ENCODE peak calls at places on chromosome 4, in nine cellular contexts. A is endothelial cell of umbilical vein, T is IMR-90, Y is A549, S is breast epithelium, G is right lobe of liver, B is body of pancreas, Q is prostate gland, H is adrenal gland. D is an unnamed sample.

GRCh38 chr4:122855491-122855890 is 28.9 kb downstream of the FGF2 start:
- DNase-seq in Y (no peak), A (peak), S (no peak), H (no peak), G (no peak), T (no peak), Q (no peak), B (no peak), D (no peak)

GRCh38 chr4:3397128-3397527 is 44.6 kb upstream of the HGFAC start:
- DNase-seq in Q (no peak), G (no peak), T (no peak), B (no peak), H (peak), S (no peak), A (no peak), Y (no peak), D (no peak)

GRCh38 chr4:146916479-146917076 is 29.1 kb downstream of the TTC29 start:
- DNase-seq in Q (no peak), G (no peak), S (no peak), T (peak), B (no peak), H (peak), A (peak), Y (peak), D (no peak)

GRCh38 chr4:71029504-71029903 is 36.1 kb downstream of the DCK start:
- DNase-seq in A (no peak), H (no peak), S (no peak), Q (no peak), Y (no peak), G (no peak), T (no peak), B (no peak), D (no peak)

GRCh38 chr4:6207602-6208001 is 7.3 kb upstream of the JAKMIP1 start:
- DNase-seq in Q (peak), A (no peak), Y (no peak), B (no peak), T (no peak), H (no peak), S (no peak), G (no peak), D (no peak)

GRCh38 chr4:48269861-48270515 is 350 bp upstream of the TEC start:
- DNase-seq in Q (peak), A (peak), S (peak), G (peak), Y (peak), H (peak), B (peak), T (peak), D (peak)

GRCh38 chr4:120874792-120875774 is 47.4 kb downstream of the PRDM5 start:
- DNase-seq in T (no peak), Y (no peak), Q (no peak), H (no peak), B (no peak), S (no peak), A (no peak), G (no peak), D (peak)

GRCh38 chr4:2415213-2415612 is 3.2 kb downstream of the ZFYVE28 start:
- DNase-seq in S (no peak), B (no peak), T (no peak), H (no peak), A (no peak), G (no peak), Q (no peak), Y (no peak), D (no peak)

GRCh38 chr4:168502886-168503285 is 6.0 kb downstream of the PALLD start:
- DNase-seq in H (no peak), T (peak), Y (no peak), G (no peak), Q (no peak), S (no peak), A (no peak), B (no peak), D (no peak)

GRCh38 chr4:173367285-173367684 is 3.5 kb upstream of the SAP30 start:
- DNase-seq in S (no peak), H (no peak), B (no peak), Y (no peak), T (peak), A (peak), G (no peak), Q (no peak), D (no peak)

DNA sequence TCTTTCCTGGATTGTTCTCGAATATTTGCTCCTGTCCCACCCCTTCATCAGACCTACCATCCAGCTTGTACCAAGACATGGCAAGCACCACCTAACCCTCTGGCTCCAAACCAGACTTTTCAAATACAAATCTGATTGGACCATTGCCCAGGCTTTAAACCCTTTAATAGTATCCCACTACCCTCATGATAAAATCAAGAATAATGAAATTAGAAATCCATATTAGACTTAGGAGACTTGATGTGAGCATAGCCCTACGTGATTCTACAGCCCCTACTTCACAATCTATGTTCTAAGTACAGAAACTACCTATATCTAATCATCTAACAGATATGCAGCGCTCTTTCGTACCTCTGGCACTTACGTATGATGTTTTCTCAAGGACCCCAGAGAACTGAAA is 375.2 kb upstream of the CPEB2 start:
- DNase-seq in T (no peak), G (no peak), S (no peak), H (no peak), Q (no peak), B (no peak), A (no peak), Y (no peak), D (no peak)
- TF ChIP-seq POLR2A in T (no peak), G (no peak), S (no peak), H (no peak), Q (no peak), B (no peak), A (no peak), Y (no peak), D (no peak)

DNA sequence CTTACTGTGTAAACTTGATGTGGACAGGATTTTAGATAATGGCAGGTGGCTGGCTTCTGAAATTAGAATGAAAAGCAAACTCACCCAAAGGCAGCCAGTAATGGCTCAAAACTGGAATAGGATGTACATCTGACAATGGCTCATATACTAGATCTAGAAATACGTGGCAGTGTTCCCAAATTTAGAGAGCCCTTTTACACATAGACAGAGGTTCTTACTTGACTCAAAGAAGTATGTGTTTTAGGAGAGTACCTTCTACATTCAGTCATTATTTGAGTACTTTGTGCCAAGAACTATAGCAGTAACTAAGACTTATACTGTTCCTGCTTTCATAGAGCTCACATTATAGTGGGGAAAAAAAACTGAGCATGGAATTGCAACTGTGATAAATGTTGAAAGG is 48.0 kb downstream of the UBE2K start:
- DNase-seq in Y (no peak), A (no peak), S (no peak), H (no peak), T (no peak), G (no peak), B (no peak), Q (no peak), D (no peak)
- H3K27ac ChIP-seq in Y (no peak), A (no peak), S (no peak), H (no peak), T (no peak), G (no peak), B (no peak), Q (no peak), D (no peak)

DNA sequence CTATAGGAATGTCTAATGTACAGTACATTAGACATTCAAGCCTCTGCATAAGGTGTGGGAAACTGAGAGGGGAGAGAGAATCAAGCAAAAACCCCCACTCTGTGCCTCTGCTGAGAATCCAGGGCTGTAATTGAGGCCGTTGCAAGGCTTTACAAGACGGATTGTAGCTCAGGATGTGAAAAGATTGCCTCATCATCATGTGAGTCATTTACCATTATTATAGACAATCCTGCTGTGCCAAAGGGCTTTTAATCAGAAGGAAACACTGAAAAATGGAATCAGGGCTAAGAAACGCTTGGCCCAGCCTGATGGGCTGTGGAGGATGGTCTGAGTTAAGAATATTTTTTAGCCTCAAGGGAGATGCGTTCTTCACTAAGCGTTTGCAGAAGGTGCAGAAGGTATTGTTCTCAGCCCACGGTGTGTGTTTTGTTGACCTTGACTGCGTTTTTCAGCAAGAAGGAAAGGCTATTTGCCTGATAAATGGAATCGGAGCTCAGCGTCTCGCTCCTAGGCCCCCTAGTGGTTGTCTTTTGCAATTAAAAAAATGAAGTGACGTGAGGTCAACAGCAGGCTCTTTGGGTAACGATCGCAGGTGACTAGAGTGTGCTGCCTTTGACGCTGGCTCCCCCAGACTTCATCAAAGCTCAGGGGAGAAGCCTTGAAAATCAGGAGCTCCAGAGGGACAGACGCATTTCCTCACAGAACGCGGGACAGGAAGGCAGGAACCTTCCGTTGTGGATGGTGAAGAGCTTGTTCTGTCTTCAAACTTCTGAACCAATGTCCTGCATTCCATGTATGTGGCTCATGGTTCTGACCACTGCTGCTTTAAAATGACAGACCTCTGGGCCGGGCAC is 18.1 kb upstream of the CHRNA9 start:
- DNase-seq in Y (peak), H (peak), Q (peak), A (peak), S (peak), T (peak), G (no peak), B (peak), D (no peak)
- TF ChIP-seq POLR2A in Y (no peak), H (peak), Q (no peak), A (no peak), S (no peak), T (peak), G (no peak), B (no peak), D (no peak)

DNA sequence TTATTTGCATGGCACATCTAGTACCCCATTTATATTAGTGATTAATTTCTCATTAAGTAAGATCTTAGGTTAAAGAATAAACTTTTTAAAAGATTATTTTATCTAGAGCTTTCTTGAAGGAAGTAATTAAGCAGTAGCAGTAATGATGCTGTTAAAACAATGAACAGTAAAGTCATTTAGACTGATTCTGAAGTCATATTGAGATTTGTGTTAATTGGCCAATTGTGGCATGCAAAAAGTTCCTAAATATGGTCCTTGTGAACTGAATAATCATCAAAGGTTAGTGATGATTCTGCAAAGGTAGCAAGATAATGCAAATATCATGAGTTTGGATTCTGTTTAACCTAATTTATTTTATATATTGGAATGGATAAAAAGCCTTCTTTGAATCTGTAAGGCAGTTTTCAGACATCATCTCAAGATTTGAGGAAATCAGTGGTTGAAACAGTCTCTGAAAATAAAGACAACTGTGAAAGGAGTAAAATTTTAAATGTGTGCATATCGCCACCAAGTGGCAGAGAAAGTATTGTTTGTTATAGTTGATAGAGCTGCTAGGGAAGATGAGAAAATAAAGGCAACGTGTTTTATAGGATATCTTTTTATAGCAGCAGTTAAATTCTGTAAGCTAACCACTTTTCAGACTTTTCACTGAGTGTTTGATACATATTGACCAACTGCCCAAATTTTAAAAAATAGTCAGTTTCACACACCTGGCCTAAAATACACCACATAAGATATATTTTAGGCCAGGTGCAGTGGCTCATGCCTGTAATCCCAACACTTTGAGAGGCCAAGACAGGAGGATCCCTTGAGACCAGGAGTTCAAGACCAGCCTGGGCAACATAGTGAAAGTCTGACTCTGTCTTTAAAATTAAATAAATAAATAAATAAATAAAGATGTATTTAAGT is 79.6 kb downstream of the CCKAR start:
- DNase-seq in Y (peak), Q (peak), A (peak), T (peak), H (peak), G (no peak), B (peak), S (no peak), D (no peak)
- H3K27ac ChIP-seq in Y (no peak), Q (no peak), A (no peak), T (no peak), H (no peak), G (no peak), B (no peak), S (no peak), D (no peak)

DNA sequence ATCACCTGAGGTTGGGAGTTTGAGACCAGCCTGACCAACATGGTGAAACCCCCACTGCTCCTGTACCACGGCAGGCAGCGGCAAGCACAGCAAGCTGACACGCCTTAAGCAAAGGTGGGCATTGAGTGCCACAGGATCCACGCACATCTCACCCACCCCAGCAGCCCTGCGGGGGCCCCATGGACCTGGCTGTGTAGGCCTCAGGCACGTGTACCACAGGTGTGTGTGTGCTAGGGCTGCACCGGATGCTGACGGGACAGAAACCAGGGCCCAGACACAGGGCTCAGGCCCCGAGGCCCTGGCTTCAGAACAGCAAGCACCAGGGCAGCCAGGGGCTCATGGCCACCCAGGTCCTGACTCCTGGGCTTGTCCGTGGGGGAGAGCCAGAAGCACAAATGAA is 46.8 kb downstream of the GAK start:
- DNase-seq in T (no peak), Q (no peak), B (no peak), G (no peak), A (no peak), H (no peak), Y (no peak), S (no peak), D (no peak)
- TF ChIP-seq POLR2A in T (no peak), Q (no peak), B (no peak), G (no peak), A (no peak), H (no peak), Y (no peak), S (no peak), D (no peak)

DNA sequence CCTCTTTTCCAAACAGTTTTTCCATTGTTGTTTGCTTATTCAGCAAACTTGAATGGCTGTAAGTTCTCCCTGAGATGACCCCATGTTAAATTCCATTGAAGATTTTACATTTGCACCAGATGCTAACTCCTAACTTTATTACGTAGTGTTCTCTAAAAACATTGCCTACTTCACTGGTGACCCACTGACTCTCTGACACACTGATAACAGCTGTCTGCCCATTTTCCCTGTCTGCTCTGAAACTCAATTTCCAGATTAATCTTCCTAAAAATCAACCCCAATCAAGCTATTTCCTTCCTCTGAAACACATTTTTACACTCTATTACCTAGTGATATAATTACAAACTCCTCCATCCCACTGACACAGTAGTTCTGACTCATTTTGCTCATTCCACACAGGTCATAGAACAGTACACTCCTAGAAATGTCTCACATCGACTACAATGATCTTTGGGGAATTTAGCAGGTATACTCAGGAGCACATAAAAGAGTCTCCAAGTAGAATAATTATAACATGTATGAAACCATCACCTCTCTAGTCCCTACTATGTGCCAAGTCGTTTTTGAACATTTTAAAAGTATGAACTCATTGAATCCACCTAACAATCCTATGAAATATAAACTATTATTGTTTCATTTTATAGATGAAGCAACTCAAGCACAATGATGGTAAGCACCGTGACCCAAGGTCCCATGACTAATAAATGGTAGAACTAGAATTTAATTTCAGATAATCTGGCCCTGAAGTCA is 210.9 kb downstream of the SLIT2 start:
- DNase-seq in G (no peak), Q (no peak), T (peak), A (peak), H (no peak), B (no peak), S (no peak), Y (no peak), D (no peak)
- H3K27ac ChIP-seq in G (no peak), Q (no peak), T (no peak), A (no peak), H (no peak), B (no peak), S (no peak), Y (no peak), D (no peak)

GRCh38 chr4:75940692-75941253 is at the start of gene NAAA:
- DNase-seq in S (peak), H (peak), G (peak), B (peak), T (peak), A (peak), Q (peak), Y (peak), D (peak)
- TF ChIP-seq POLR2A in S (no peak), H (peak), G (peak), B (peak), T (no peak), A (no peak), Q (peak), Y (peak), D (peak)

GRCh38 chr4:74206088-74206826 is 48.3 kb downstream of the MTHFD2L start:
- DNase-seq in Y (no peak), T (peak), H (no peak), B (no peak), G (no peak), A (no peak), S (no peak), Q (no peak), D (no peak)

GRCh38 chr4:74205559-74205958 is 47.6 kb downstream of the MTHFD2L start:
- DNase-seq in Q (no peak), Y (no peak), B (no peak), T (no peak), A (no peak), S (no peak), G (no peak), H (no peak), D (no peak)

GRCh38 chr4:74202062-74202586 is 44.2 kb downstream of the MTHFD2L start:
- DNase-seq in Y (peak), B (no peak), G (no peak), A (no peak), Q (no peak), S (no peak), H (no peak), T (peak), D (no peak)

GRCh38 chr4:74203467-74203866 is 45.5 kb downstream of the MTHFD2L start:
- DNase-seq in T (no peak), G (no peak), Y (no peak), H (no peak), S (no peak), A (no peak), Q (no peak), B (no peak), D (no peak)

DNA sequence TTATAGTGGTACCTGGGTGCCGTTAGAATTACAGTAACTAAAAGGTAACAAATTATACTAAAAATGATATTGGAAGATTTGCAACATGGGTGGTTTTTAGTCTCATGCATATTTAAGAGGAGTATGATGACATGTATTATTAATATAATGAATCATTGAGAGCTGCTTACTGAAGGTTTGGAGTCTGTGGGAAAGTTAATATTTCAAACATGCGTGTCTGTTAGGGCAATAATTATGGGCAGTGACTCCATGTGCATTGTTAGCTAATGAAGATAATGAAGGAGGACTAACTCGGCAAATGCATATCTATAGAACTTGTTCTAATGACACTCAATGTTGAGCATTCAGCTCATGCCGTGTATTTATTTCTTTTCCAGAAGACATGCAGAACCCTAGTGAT is 47.1 kb downstream of the MTHFD2L start:
- DNase-seq in Q (no peak), S (no peak), T (no peak), G (no peak), A (no peak), B (no peak), H (no peak), Y (no peak), D (no peak)
- H3K27ac ChIP-seq in Q (no peak), S (no peak), T (no peak), G (no peak), A (no peak), B (no peak), H (no peak), Y (no peak), D (no peak)

DNA sequence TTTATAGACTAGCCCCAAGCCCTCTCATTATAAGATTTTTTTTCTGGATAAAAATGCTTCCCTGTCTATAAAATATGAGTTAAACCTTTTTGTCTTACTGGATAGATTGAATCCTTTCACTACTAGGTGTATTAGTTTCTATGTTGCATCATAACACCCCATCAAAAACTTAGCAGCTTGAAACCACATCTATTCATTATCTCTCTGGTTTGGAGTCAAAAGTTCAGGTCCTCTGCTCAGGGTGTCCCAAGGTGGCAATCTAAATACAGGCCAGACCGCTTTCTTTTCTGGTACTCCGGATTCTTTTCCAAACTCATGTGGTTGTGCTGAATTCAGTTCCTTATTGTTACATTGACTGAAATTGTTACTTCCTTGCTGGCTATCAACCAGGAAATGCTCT is 515.5 kb downstream of the PDHA2 start:
- DNase-seq in Y (no peak), H (no peak), Q (no peak), S (no peak), T (no peak), A (no peak), B (no peak), G (no peak), D (no peak)
- TF ChIP-seq POLR2A in Y (no peak), H (no peak), Q (no peak), S (no peak), T (no peak), A (no peak), B (no peak), G (no peak), D (no peak)

D was measured in spleen.